ENCODE peak calls at places on chromosome 18, in four cellular contexts. I, K, L and C are unnamed samples.

GRCh38 chr18:73691118-73691517 is 456.5 kb downstream of the FBXO15 start:
- DNase-seq in I (no peak), K (no peak), L (no peak), C (no peak)

GRCh38 chr18:55500316-55501086 is 87.5 kb downstream of the TCF4 start:
- DNase-seq in I (no peak), K (no peak), L (no peak), C (no peak)

GRCh38 chr18:66838340-66838987 is 234.6 kb upstream of the CDH19 start:
- DNase-seq in I (no peak), K (no peak), L (no peak), C (no peak)

GRCh38 chr18:77392323-77392722 is 142.7 kb downstream of the GALR1 start:
- DNase-seq in I (no peak), K (no peak), L (no peak), C (no peak)

GRCh38 chr18:44153976-44154375 is 526.7 kb upstream of the SETBP1 start:
- DNase-seq in I (no peak), K (no peak), L (no peak), C (no peak)

GRCh38 chr18:68533641-68534040 is 181.3 kb downstream of the TMX3 start:
- DNase-seq in I (no peak), K (no peak), L (no peak), C (no peak)

GRCh38 chr18:50955246-50955645 is 12.6 kb upstream of the ELAC1 start:
- DNase-seq in I (no peak), K (no peak), L (no peak), C (peak; percentile 39)

GRCh38 chr18:51070545-51070944 is 40.5 kb downstream of the SMAD4 start:
- DNase-seq in I (no peak), K (no peak), L (no peak), C (no peak)

GRCh38 chr18:71398530-71398929 is 1109.7 kb downstream of the SOCS6 start:
- DNase-seq in I (no peak), K (peak; percentile 86), L (no peak), C (peak; percentile 1)

GRCh38 chr18:80166240-80166639 is 57.2 kb downstream of the ADNP2 start:
- DNase-seq in I (no peak), K (no peak), L (no peak), C (no peak)

GRCh38 chr18:9094307-9095226 is 7.9 kb upstream of the NDUFV2 start:
- DNase-seq in I (no peak), K (no peak), L (peak; percentile 84), C (no peak)

GRCh38 chr18:70621710-70622109 is 332.9 kb downstream of the SOCS6 start:
- DNase-seq in I (no peak), K (no peak), L (no peak), C (no peak)

GRCh38 chr18:34492652-34493051 is 217.4 kb upstream of the DTNA start:
- DNase-seq in I (no peak), K (peak; percentile 78), L (no peak), C (peak; percentile 60)

GRCh38 chr18:3140986-3141639 is 78.7 kb downstream of the MYOM1 start:
- DNase-seq in I (no peak), K (no peak), L (no peak), C (no peak)

GRCh38 chr18:8513249-8513648 is 96.0 kb upstream of the RAB12 start:
- DNase-seq in I (no peak), K (no peak), L (no peak), C (no peak)

GRCh38 chr18:75247601-75248421 is 37.2 kb downstream of the TSHZ1 start:
- DNase-seq in I (no peak), K (peak; percentile 45), L (no peak), C (no peak)

GRCh38 chr18:21203842-21204241 is 38.2 kb upstream of the GREB1L start:
- DNase-seq in I (no peak), K (no peak), L (no peak), C (peak; percentile 8)